ENCODE peak calls at places on chromosomes 4 and X, in five cellular contexts. R is kidney epithelial cell, D is pancreas, B is glutamatergic neuron, X is neural crest cell. N is an unnamed sample.

GRCh38 chr4:98467627-98468072 is 190.8 kb downstream of the TSPAN5 start:
- DNase-seq in R (peak; percentile 69), D (peak; percentile 78), B (peak; percentile 65), X (peak; percentile 55), N (peak; percentile 79)

GRCh38 chrX:144916785-144917184 is 330.5 kb upstream of the SPANXN1 start:
- DNase-seq in R (no peak), D (no peak), B (no peak), X (no peak), N (no peak)

GRCh38 chr4:147813107-147813773 is 81.4 kb downstream of the ARHGAP10 start:
- DNase-seq in R (no peak), D (no peak), B (no peak), X (no peak), N (no peak)

GRCh38 chr4:3410401-3411135 is 31.2 kb upstream of the HGFAC start:
- DNase-seq in R (no peak), D (no peak), B (peak; percentile 10), X (no peak), N (peak; percentile 72)

GRCh38 chrX:39857780-39858179 is 240.0 kb downstream of the BCOR start:
- DNase-seq in R (no peak), D (no peak), B (no peak), X (no peak), N (no peak)

GRCh38 chrX:70479197-70479969 is 34.7 kb downstream of the DLG3 start:
- DNase-seq in R (no peak), D (no peak), B (no peak), X (no peak), N (no peak)

GRCh38 chr4:57214654-57215411 is 104.6 kb upstream of the IGFBP7 start:
- DNase-seq in R (no peak), D (no peak), B (no peak), X (no peak), N (no peak)

GRCh38 chr4:183182873-183183725 is 84.0 kb downstream of the WWC2 start:
- DNase-seq in R (peak; percentile 77), D (no peak), B (peak; percentile 33), X (no peak), N (no peak)

GRCh38 chr4:120664851-120665250 is 257.7 kb downstream of the PRDM5 start:
- DNase-seq in R (no peak), D (no peak), B (no peak), X (no peak), N (no peak)

GRCh38 chr4:77052352-77052751 is 23.4 kb downstream of the CCNI start:
- DNase-seq in R (no peak), D (peak; percentile 61), B (peak; percentile 68), X (peak; percentile 43), N (no peak)

GRCh38 chr4:31043382-31044062 is 323.4 kb downstream of the PCDH7 start:
- DNase-seq in R (no peak), D (no peak), B (no peak), X (no peak), N (no peak)

GRCh38 chrX:49844622-49845021 is 15.5 kb downstream of the PAGE4 start:
- DNase-seq in R (no peak), D (no peak), B (no peak), X (no peak), N (no peak)

GRCh38 chrX:35625714-35626113 is 172.4 kb upstream of the MAGEB16 start:
- DNase-seq in R (no peak), D (no peak), B (no peak), X (no peak), N (no peak)

GRCh38 chr4:159077702-159078495 is 25.0 kb upstream of the RAPGEF2 start:
- DNase-seq in R (no peak), D (no peak), B (no peak), X (no peak), N (no peak)

GRCh38 chrX:69031971-69032391 is 133.3 kb downstream of the PJA1 start:
- DNase-seq in R (no peak), D (no peak), B (no peak), X (no peak), N (no peak)

GRCh38 chr4:175805863-175806262 is 6.2 kb downstream of the GPM6A start:
- DNase-seq in R (no peak), D (no peak), B (no peak), X (no peak), N (no peak)

GRCh38 chr4:102867278-102868152 is 1.3 kb upstream of the CISD2 start:
- DNase-seq in R (no peak), D (no peak), B (no peak), X (no peak), N (no peak)

GRCh38 chr4:106371166-106371565 is 2.6 kb upstream of the GIMD1 start:
- DNase-seq in R (no peak), D (no peak), B (no peak), X (no peak), N (no peak)

GRCh38 chrX:12843061-12843667 is 23.7 kb upstream of the TLR7 start:
- DNase-seq in R (no peak), D (no peak), B (no peak), X (no peak), N (no peak)

GRCh38 chr4:8320386-8320750 is 50.8 kb downstream of the HTRA3 start:
- DNase-seq in R (no peak), D (no peak), B (no peak), X (no peak), N (peak; percentile 22)

GRCh38 chr4:73308286-73308685 is 49.7 kb upstream of the ANKRD17 start:
- DNase-seq in R (no peak), D (no peak), B (no peak), X (no peak), N (no peak)

GRCh38 chrX:34810364-34810763 is 132.2 kb upstream of the FAM47B start:
- DNase-seq in R (peak; percentile 12), D (no peak), B (no peak), X (no peak), N (no peak)

GRCh38 chrX:74118503-74118902 is 185.5 kb upstream of the ZCCHC13 start:
- DNase-seq in R (no peak), D (no peak), B (no peak), X (no peak), N (no peak)

GRCh38 chrX:30060718-30061117 is 154.6 kb upstream of the MAGEB2 start:
- DNase-seq in R (no peak), D (no peak), B (no peak), X (no peak), N (no peak)

GRCh38 chrX:30196322-30196721 is 19.0 kb upstream of the MAGEB2 start:
- DNase-seq in R (no peak), D (no peak), B (no peak), X (no peak), N (no peak)

GRCh38 chr4:159689526-159689925 is 586.6 kb downstream of the RAPGEF2 start:
- DNase-seq in R (no peak), D (no peak), B (no peak), X (no peak), N (no peak)

GRCh38 chrX:30212172-30212571 is 3.2 kb upstream of the MAGEB2 start:
- DNase-seq in R (no peak), D (no peak), B (no peak), X (no peak), N (no peak)

GRCh38 chrX:29257516-29257915 is 670.3 kb downstream of the IL1RAPL1 start:
- DNase-seq in R (no peak), D (no peak), B (no peak), X (no peak), N (no peak)

GRCh38 chrX:136866337-136867095 is 14.0 kb downstream of the RBMX start:
- DNase-seq in R (no peak), D (no peak), B (no peak), X (no peak), N (no peak)

DNA sequence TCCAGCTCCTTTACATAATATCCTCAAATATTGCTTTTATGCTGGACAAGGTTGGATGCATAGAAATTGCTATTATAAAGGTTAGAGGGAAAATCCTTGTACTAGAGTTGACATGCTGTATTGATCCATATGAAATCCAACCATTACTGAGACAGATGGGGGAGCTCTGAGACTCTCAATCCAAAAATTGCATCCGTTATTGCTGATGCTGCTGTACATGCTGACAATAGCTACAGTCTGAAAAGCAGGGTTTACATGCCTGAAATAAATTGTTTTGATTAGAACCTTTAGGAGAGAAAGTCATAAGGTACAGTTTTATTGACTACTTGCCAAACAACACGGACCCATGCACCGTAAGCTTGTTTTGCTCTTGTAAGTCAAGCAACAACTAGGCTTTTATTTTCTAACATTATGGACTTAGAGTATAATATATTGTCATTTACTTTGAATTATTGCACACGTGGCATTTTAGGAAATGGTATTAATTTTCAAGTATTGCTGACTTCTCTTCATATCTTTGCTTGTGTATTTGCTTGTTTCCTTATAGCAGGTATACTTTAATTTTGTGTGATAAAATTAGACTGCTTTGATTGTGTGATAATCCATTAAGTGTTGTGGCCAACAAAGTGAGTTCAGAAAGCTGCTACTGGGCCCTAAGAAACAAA is 1365.2 kb downstream of the STIM2 start:
- DNase-seq in R (no peak), D (no peak), B (no peak), X (no peak), N (no peak)
- TF ChIP-seq CTCF in R (no peak), D (no peak), B (no peak), X (no peak), N (no peak)

GRCh38 chr4:87220094-87220831 is at the start of gene KLHL8:
- DNase-seq in R (no peak), D (peak; percentile 86), B (peak; percentile 91), X (peak; percentile 79), N (peak; percentile 88)

GRCh38 chr4:87224036-87224923 is 3.9 kb upstream of the KLHL8 start:
- DNase-seq in R (no peak), D (no peak), B (no peak), X (no peak), N (no peak)

GRCh38 chr4:87216469-87216868 is 3.9 kb downstream of the KLHL8 start:
- DNase-seq in R (no peak), D (no peak), B (no peak), X (no peak), N (no peak)

GRCh38 chr4:87219648-87220093 is 747 bp downstream of the KLHL8 start:
- DNase-seq in R (no peak), D (peak; percentile 47), B (peak; percentile 60), X (peak; percentile 36), N (no peak)
- TF ChIP-seq CTCF in R (peak; percentile 25), D (no peak), B (no peak), X (peak; percentile 61), N (peak; percentile 17)

GRCh38 chr4:163895369-163896005 is 401.0 kb downstream of the TMA16 start:
- DNase-seq in R (no peak), D (no peak), B (no peak), X (no peak), N (no peak)

GRCh38 chr4:163902417-163902816 is 407.9 kb downstream of the TMA16 start:
- DNase-seq in R (no peak), D (no peak), B (no peak), X (no peak), N (no peak)

GRCh38 chr4:163901305-163901704 is 406.8 kb downstream of the TMA16 start:
- DNase-seq in R (no peak), D (no peak), B (no peak), X (no peak), N (no peak)
- TF ChIP-seq CTCF in R (no peak), D (no peak), B (no peak), X (no peak), N (no peak)

GRCh38 chrX:110170029-110170428 is 147.9 kb downstream of the AMMECR1 start:
- DNase-seq in R (no peak), D (no peak), B (no peak), X (no peak), N (no peak)

GRCh38 chrX:110168585-110168984 is 149.3 kb downstream of the AMMECR1 start:
- DNase-seq in R (no peak), D (no peak), B (no peak), X (no peak), N (no peak)

GRCh38 chrX:110172215-110172614 is 145.7 kb downstream of the AMMECR1 start:
- DNase-seq in R (no peak), D (no peak), B (no peak), X (no peak), N (no peak)

GRCh38 chrX:110171442-110171841 is 146.4 kb downstream of the AMMECR1 start:
- DNase-seq in R (no peak), D (no peak), B (no peak), X (no peak), N (no peak)

GRCh38 chrX:110167952-110168451 is 149.9 kb downstream of the AMMECR1 start:
- DNase-seq in R (no peak), D (no peak), B (peak; percentile 49), X (peak; percentile 37), N (no peak)
- TF ChIP-seq CTCF in R (peak; percentile 61), D (peak; percentile 55), B (peak; percentile 49), X (peak; percentile 63), N (no peak)